ENCODE peak calls at places on chromosomes 2 and 18, in ten cellular contexts. C is prostate gland, Q is AG04450, Y is AG09319, D is Caco-2, A is nephron progenitor cell, B is brain microvascular endothelial cell, E is choroid plexus epithelial cell, R is Calu3, P is testis. X is an unnamed sample.

GRCh38 chr2:67215214-67215613 is 181.9 kb upstream of the ETAA1 start:
- DNase-seq in Q (peak), Y (no peak), D (peak), B (peak), A (peak), C (no peak), P (peak), E (peak), R (peak), X (no peak)

GRCh38 chr2:226583715-226584114 is 215.9 kb downstream of the IRS1 start:
- DNase-seq in C (no peak), P (no peak), E (peak), D (peak), Q (peak), Y (peak), R (no peak), A (no peak), B (peak), X (no peak)

GRCh38 chr2:229164545-229165249 is 106.4 kb downstream of the PID1 start:
- DNase-seq in R (no peak), C (no peak), Q (no peak), A (no peak), E (peak), B (no peak), D (no peak), P (no peak), Y (no peak), X (no peak)

GRCh38 chr2:129803067-129803466 is 176.4 kb upstream of the RAB6C start:
- DNase-seq in E (no peak), Q (no peak), P (no peak), D (no peak), C (no peak), Y (no peak), B (no peak), R (no peak), A (no peak), X (no peak)

GRCh38 chr2:240433973-240434727 is 1.3 kb upstream of the GPC1 start:
- DNase-seq in B (peak), Q (peak), C (peak), R (peak), A (peak), E (peak), P (peak), Y (peak), D (no peak), X (no peak)

GRCh38 chr2:128756372-128756730 is 437.7 kb upstream of the HS6ST1 start:
- DNase-seq in Y (no peak), P (no peak), E (no peak), C (no peak), A (no peak), R (no peak), Q (no peak), B (no peak), D (no peak), X (no peak)

GRCh38 chr2:232402518-232402917 is 4.1 kb upstream of the ALPG start:
- DNase-seq in A (no peak), Q (no peak), E (no peak), P (no peak), D (no peak), R (no peak), B (no peak), C (no peak), Y (no peak), X (no peak)

GRCh38 chr2:17539993-17540812 is at the start of gene VSNL1:
- DNase-seq in E (peak), C (peak), P (peak), B (peak), A (peak), D (peak), Q (peak), R (peak), Y (no peak), X (no peak)

GRCh38 chr2:127681976-127682857 is 6.9 kb upstream of the LIMS2 start:
- DNase-seq in Q (no peak), A (no peak), P (no peak), D (no peak), Y (no peak), C (no peak), R (no peak), E (no peak), B (no peak), X (no peak)

GRCh38 chr2:5479265-5479928 is 212.8 kb upstream of the SOX11 start:
- DNase-seq in Y (no peak), D (no peak), B (no peak), P (no peak), E (no peak), R (no peak), C (no peak), A (no peak), Q (no peak), X (no peak)

GRCh38 chr2:160963957-160964356 is 196.3 kb upstream of the TANK start:
- DNase-seq in R (no peak), Q (no peak), A (no peak), D (no peak), E (no peak), B (no peak), P (no peak), C (no peak), Y (no peak), X (no peak)

DNA sequence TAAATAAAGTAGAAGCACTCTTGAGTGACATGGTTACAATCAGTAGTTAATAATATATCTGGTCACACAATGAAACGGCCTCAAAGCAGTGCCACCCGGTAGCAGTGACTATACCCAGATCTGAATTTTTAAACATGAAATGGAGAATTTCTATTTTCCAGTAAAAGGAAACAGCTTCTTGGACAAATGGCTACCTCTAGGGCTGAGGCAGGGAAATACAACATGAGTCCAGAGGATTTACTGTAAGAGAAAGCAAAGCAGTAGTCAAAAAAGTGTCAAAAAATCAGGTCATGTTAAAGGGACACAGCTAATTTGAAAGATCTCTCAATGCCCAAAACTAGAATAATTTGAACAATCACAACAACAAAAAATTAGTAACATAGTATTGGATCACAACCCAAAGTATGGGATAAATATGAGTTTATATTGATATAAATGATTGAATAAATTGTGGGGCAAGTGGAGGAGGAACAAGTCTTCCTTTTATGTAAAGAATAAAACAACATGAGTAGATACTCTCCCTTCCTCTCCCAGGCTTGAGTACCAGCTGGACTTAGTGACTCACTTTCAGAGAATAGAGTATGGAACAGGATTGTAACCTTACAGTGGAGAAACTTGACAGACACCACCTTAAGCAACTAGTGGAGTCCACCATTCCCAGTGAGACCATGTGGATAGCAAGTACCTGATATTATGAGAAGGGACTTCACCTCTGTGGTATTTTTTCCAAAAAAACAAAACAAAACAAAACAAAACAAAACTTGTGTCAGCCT is 180.8 kb downstream of the MBD2 start:
- DNase-seq in D (no peak), Y (no peak), R (no peak), P (no peak), B (no peak), Q (no peak), E (peak), A (no peak), C (no peak), X (no peak)
- TF ChIP-seq CTCF in D (no peak), Y (peak), R (no peak), P (no peak), B (peak), Q (no peak), E (peak), A (no peak), C (no peak), X (no peak)

GRCh38 chr2:28399289-28399688 is 6.6 kb downstream of the FOSL2 start:
- DNase-seq in B (no peak), A (no peak), P (no peak), D (no peak), Y (no peak), C (no peak), Q (no peak), R (no peak), E (no peak), X (no peak)

GRCh38 chr2:28395334-28396061 is 2.8 kb downstream of the FOSL2 start:
- DNase-seq in Y (peak), D (peak), R (no peak), C (peak), A (no peak), P (peak), Q (no peak), B (no peak), E (peak), X (no peak)

GRCh38 chr2:28398101-28398834 is 5.6 kb downstream of the FOSL2 start:
- DNase-seq in Y (no peak), Q (no peak), R (no peak), B (peak), D (no peak), E (peak), C (no peak), P (peak), A (no peak), X (no peak)

GRCh38 chr2:28394997-28395333 is 2.3 kb downstream of the FOSL2 start:
- DNase-seq in A (no peak), R (no peak), P (no peak), Q (no peak), C (no peak), D (no peak), B (no peak), Y (no peak), E (peak), X (no peak)

DNA sequence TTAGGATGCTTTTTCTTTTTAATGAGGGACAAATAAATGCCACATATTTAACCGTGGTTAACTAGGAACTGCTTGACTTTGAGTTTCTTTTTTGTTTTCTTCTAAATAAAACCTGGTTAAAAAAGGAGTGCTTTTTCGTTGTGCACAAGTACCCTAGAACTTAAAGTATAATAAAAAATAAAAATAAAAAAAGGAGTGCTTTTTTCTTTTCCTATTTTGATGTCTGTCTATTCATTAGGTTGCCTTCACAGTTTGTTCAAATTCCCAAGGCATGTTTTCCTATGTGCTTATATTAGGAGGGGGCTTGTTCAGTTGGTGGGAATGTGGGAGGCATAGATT is 4.4 kb downstream of the FOSL2 start:
- DNase-seq in A (no peak), E (no peak), D (no peak), R (no peak), C (no peak), Y (no peak), B (no peak), P (no peak), Q (no peak), X (no peak)
- TF ChIP-seq CTCF in A (peak), E (no peak), D (no peak), R (no peak), C (no peak), Y (no peak), B (no peak), P (no peak), Q (no peak), X (no peak)

GRCh38 chr2:120176526-120176925 is 46.7 kb downstream of the TMEM185B start:
- DNase-seq in E (no peak), D (no peak), Q (no peak), Y (no peak), A (no peak), B (no peak), R (no peak), P (no peak), C (no peak), X (no peak)

GRCh38 chr2:120175000-120175581 is 48.1 kb downstream of the TMEM185B start:
- DNase-seq in P (peak), E (peak), B (peak), Q (peak), Y (peak), R (peak), D (peak), A (peak), C (peak), X (peak)

GRCh38 chr2:120177973-120178372 is 45.2 kb downstream of the TMEM185B start:
- DNase-seq in P (no peak), Y (no peak), A (no peak), B (no peak), D (no peak), E (no peak), Q (no peak), C (no peak), R (no peak), X (no peak)

GRCh38 chr2:120180066-120180465 is 43.1 kb downstream of the TMEM185B start:
- DNase-seq in Y (no peak), E (no peak), R (no peak), D (no peak), Q (no peak), C (no peak), B (no peak), P (no peak), A (peak), X (no peak)

DNA sequence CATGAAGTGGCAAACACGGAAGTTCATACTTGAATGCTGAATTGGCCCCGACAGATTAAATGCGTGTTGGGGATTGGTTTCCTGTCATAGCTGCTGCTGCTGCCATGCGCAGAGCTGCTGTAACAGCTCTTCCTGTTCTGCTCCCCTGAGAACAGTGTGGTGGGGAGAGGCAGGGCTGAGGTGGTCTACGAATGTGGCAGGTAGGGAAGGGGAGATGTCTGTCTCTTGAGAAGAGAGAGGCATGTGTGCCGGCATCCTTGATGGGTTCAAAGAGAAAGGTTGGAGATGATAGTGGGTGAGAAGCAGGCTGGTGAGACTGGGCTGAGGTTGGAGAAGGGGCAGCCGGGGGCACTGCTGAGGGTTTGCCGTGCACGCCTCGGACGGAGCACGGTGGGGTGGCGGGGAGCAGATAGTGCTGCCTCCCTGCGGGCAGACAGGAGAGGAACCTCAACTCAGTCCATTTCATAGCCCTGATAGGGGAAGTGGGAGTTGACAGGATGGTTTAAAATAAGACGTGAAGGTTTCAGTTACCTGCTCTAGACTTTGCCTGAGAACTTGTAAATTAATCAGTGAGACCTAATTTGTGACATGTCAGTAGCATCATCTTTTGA is 46.1 kb downstream of the TMEM185B start:
- DNase-seq in D (no peak), P (no peak), Q (no peak), R (no peak), A (no peak), E (no peak), B (no peak), Y (no peak), C (peak), X (no peak)
- TF ChIP-seq CTCF in D (no peak), P (no peak), Q (peak), R (no peak), A (no peak), E (peak), B (peak), Y (no peak), C (no peak), X (no peak)

DNA sequence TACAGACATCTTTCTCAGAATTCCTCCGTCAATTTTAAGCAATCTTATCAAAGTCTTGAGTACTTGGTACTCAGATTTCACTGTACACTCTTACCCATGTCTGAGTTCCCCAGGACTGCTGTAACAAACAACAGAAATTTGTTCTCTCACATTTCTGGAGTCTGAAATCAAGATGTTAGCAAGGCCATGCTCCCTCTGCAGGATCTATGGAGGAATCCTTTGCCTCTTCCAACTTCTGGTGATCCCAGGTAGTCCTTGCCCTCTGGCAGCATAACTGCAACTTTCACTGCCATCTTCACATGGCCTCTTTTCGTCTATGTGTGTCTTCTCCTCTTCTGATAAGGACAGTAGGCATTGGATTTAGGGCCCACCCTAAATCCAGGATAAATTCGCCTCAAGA is 17.1 kb upstream of the CACNB4 start:
- DNase-seq in E (peak), A (no peak), R (no peak), Y (no peak), B (no peak), D (peak), P (peak), Q (no peak), C (no peak), X (no peak)
- TF ChIP-seq CTCF in E (peak), A (no peak), R (no peak), Y (no peak), B (peak), D (peak), P (peak), Q (no peak), C (no peak), X (peak)

GRCh38 chr2:60392014-60392391 is 161.5 kb downstream of the BCL11A start:
- DNase-seq in D (no peak), E (no peak), P (no peak), Y (no peak), C (no peak), B (no peak), A (no peak), Q (no peak), R (no peak), X (no peak)

GRCh38 chr2:60391250-60392013 is 162.0 kb downstream of the BCL11A start:
- DNase-seq in E (no peak), R (no peak), A (no peak), Y (no peak), P (no peak), B (no peak), Q (no peak), C (no peak), D (no peak), X (no peak)

GRCh38 chr2:60400462-60400861 is 153.0 kb downstream of the BCL11A start:
- DNase-seq in P (no peak), Y (no peak), D (no peak), E (no peak), A (no peak), B (no peak), C (no peak), Q (no peak), R (no peak), X (no peak)

DNA sequence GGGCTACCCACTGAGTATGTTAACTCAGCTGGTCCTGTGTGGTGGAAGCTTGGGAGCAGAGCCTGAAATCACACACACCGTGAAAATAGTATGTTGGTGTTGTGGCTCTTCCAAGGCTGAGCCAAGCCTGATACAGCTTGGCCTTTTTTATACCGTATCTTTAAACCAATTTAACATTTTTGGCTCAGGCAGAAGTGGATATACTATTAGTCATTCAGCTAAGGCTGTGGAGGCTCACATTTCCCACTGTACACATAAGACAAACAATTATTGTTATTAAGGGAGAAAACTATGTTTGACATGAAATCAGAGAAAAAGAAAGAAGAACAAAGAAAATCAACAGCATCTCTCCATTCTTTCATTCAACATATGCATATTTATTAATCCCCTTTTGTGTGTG is 159.0 kb downstream of the BCL11A start:
- DNase-seq in R (no peak), A (no peak), E (no peak), Q (no peak), C (no peak), P (no peak), B (peak), D (no peak), Y (no peak), X (no peak)
- TF ChIP-seq CTCF in R (no peak), A (no peak), E (no peak), Q (no peak), C (no peak), P (no peak), B (no peak), D (no peak), Y (no peak), X (no peak)

GRCh38 chr2:9824956-9825720 is 18.1 kb upstream of the TAF1B start:
- DNase-seq in E (peak), D (no peak), Y (no peak), P (no peak), C (no peak), R (no peak), Q (no peak), B (no peak), A (no peak), X (no peak)
- TF ChIP-seq CTCF in E (no peak), D (no peak), Y (no peak), P (no peak), C (no peak), R (no peak), Q (no peak), B (no peak), A (no peak), X (no peak)

DNA sequence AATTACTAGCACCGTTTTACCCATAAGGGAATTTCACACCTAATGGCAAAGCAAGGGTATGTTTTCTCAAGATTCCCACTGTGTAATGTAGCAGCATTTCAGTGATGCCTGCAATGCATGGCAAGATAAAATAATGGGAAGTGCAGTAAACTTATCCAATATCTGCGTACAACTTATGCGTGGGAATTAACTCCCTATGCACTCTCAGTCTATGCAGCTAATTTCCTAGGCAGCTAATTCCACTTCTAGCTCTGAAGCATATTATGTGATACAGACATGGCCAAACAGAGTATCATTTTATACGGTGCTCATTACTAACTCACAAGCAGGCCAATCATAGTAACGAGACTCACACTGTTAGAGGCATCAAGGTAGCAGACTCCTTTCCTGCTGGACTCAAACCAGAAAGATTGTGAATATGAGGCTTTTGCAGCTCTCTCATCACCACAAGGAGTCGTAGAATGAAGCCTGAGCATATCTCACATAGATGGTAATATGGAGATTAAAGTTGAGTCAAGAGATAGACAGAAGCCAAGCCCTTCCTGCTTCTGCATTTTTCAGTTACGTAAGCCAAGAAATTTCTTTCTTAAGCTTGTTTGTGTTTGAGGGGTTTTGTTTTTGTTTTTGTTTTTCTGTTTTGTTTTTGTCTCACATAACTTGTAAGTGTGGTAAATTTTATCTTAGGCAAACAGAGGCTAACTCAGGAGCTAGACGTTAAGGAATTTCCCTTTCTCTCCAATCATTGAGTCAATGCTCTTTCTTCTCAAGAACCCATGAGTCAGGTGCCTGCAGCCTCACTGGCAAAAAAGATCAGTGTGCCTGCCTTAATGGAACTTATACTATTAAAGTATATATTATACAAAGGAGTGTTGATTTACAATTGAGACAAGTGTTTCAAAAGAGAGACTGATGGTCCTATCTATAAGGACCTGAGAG is 34.7 kb upstream of the ITGAV start:
- DNase-seq in P (no peak), B (peak), A (no peak), D (no peak), Y (no peak), Q (no peak), E (peak), C (no peak), R (no peak), X (no peak)
- TF ChIP-seq CTCF in P (no peak), B (peak), A (no peak), D (no peak), Y (no peak), Q (no peak), E (peak), C (no peak), R (no peak), X (no peak)